ENCODE peak calls at places on chromosomes 13 and 19, in four cellular contexts. M, R, N and Q are unnamed samples. For H3K4me1, the result is how much of the 10 kb centered on the place peaks cover.

GRCh38 chr19:55986487-55986886 is at the start of gene NLRP5:
- DNase-seq in M (no peak), R (no peak), N (no peak), Q (no peak)

GRCh38 chr19:53422551-53422950 is 9.2 kb upstream of the ZNF761 start:
- DNase-seq in M (no peak), R (no peak), N (no peak), Q (no peak)

GRCh38 chr13:61592489-61592888 is 176.8 kb upstream of the PCDH20 start:
- DNase-seq in M (no peak), R (no peak), N (no peak), Q (no peak)

GRCh38 chr13:31790992-31791391 is 51.7 kb downstream of the RXFP2 start:
- DNase-seq in M (no peak), R (no peak), N (no peak), Q (no peak)

GRCh38 chr13:26050568-26051230 is 1.1 kb downstream of the SHISA2 start:
- DNase-seq in M (peak), R (peak), N (no peak), Q (peak)

GRCh38 chr19:4909172-4909896 is at the start of gene UHRF1:
- DNase-seq in M (no peak), R (no peak), N (no peak), Q (peak)

GRCh38 chr13:109156181-109156935 is 526.9 kb downstream of the MYO16 start:
- DNase-seq in M (peak), R (peak), N (no peak), Q (no peak)

GRCh38 chr19:30209617-30210600 is 162.3 kb upstream of the ZNF536 start:
- DNase-seq in M (no peak), R (no peak), N (no peak), Q (peak)

GRCh38 chr19:7636691-7637373 is at the start of gene STXBP2:
- DNase-seq in M (peak), R (peak), N (peak), Q (peak)

GRCh38 chr19:1862424-1863307 is 713 bp downstream of the KLF16 start:
- DNase-seq in M (no peak), R (no peak), N (peak), Q (no peak)

GRCh38 chr19:1944088-1944915 is 3.3 kb downstream of the CSNK1G2 start:
- DNase-seq in M (no peak), R (no peak), N (no peak), Q (no peak)

GRCh38 chr19:43638991-43639494 is 607 bp downstream of the CADM4 start:
- DNase-seq in M (no peak), R (no peak), N (no peak), Q (no peak)

GRCh38 chr13:76387561-76387960 is 498.6 kb downstream of the KCTD12 start:
- DNase-seq in M (no peak), R (no peak), N (no peak), Q (no peak)

GRCh38 chr19:41327499-41328156 is 17.7 kb downstream of the CCDC97 start:
- DNase-seq in M (peak), R (peak), N (peak), Q (peak)

GRCh38 chr13:113098163-113098732 is 7.3 kb upstream of the F7 start:
- DNase-seq in M (no peak), R (no peak), N (no peak), Q (no peak)

GRCh38 chr13:110509971-110510786 is 51.3 kb downstream of the RAB20 start:
- DNase-seq in M (no peak), R (no peak), N (no peak), Q (no peak)

GRCh38 chr19:55088543-55089265 is 13.0 kb downstream of the EPS8L1 start:
- DNase-seq in M (no peak), R (no peak), N (peak), Q (peak)

GRCh38 chr13:113078895-113079720 is 26.5 kb upstream of the F7 start:
- DNase-seq in M (no peak), R (no peak), N (no peak), Q (no peak)

GRCh38 chr13:28710161-28710560 is 8.6 kb downstream of the SLC46A3 start:
- DNase-seq in M (no peak), R (no peak), N (no peak), Q (no peak)

GRCh38 chr13:28499579-28499978 is 4.7 kb upstream of the FLT1 start:
- DNase-seq in M (no peak), R (peak), N (no peak), Q (no peak)

GRCh38 chr13:31807090-31807541 is 67.8 kb downstream of the RXFP2 start:
- DNase-seq in M (no peak), R (peak), N (peak), Q (no peak)

GRCh38 chr13:101875717-101876393 is 423.4 kb downstream of the ITGBL1 start:
- DNase-seq in M (no peak), R (peak), N (no peak), Q (no peak)

GRCh38 chr13:91813255-91813654 is 414.8 kb downstream of the GPC5 start:
- DNase-seq in M (no peak), R (no peak), N (no peak), Q (no peak)

GRCh38 chr13:66264976-66265375 is 965.2 kb downstream of the PCDH9 start:
- DNase-seq in M (no peak), R (peak), N (no peak), Q (no peak)

GRCh38 chr19:39917561-39918182 is 16.8 kb downstream of the FCGBP start:
- DNase-seq in M (no peak), R (no peak), N (no peak), Q (no peak)

GRCh38 chr13:50353651-50354415 is 338.6 kb downstream of the KCNRG start:
- DNase-seq in M (no peak), R (peak), N (no peak), Q (no peak)

GRCh38 chr13:78762825-78763224 is 103.9 kb upstream of the OBI1 start:
- DNase-seq in M (no peak), R (no peak), N (no peak), Q (no peak)

GRCh38 chr13:24267283-24267682 is 42.1 kb upstream of the C1QTNF9 start:
- DNase-seq in M (no peak), R (no peak), N (no peak), Q (no peak)

GRCh38 chr19:6424190-6424938 is at the start of gene KHSRP:
- DNase-seq in M (no peak), R (no peak), N (no peak), Q (no peak)

GRCh38 chr13:98504371-98504963 is 72.4 kb downstream of the STK24 start:
- DNase-seq in M (no peak), R (no peak), N (no peak), Q (no peak)

GRCh38 chr13:48595330-48596127 is 58.2 kb upstream of the CYSLTR2 start:
- DNase-seq in M (no peak), R (peak), N (peak), Q (peak)

GRCh38 chr19:5607318-5608270 is 15.0 kb downstream of the SAFB2 start:
- DNase-seq in M (no peak), R (no peak), N (no peak), Q (no peak)

GRCh38 chr19:16587031-16588023 is 15.1 kb upstream of the SLC35E1 start:
- DNase-seq in M (no peak), R (peak), N (peak), Q (no peak)

GRCh38 chr19:16590876-16591802 is 18.9 kb upstream of the SLC35E1 start:
- DNase-seq in M (no peak), R (no peak), N (no peak), Q (no peak)

GRCh38 chr19:16589917-16590316 is 17.7 kb upstream of the SLC35E1 start:
- DNase-seq in M (no peak), R (no peak), N (no peak), Q (no peak)

GRCh38 chr19:16588089-16588823 is 16.0 kb upstream of the SLC35E1 start:
- DNase-seq in M (peak), R (peak), N (peak), Q (peak)

GRCh38 chr19:16588824-16589577 is 16.8 kb upstream of the SLC35E1 start:
- DNase-seq in M (no peak), R (no peak), N (no peak), Q (no peak)
- H3K4me1 ChIP-seq in M (half or more), R (under half), N (half or more), Q (under half)

DNA sequence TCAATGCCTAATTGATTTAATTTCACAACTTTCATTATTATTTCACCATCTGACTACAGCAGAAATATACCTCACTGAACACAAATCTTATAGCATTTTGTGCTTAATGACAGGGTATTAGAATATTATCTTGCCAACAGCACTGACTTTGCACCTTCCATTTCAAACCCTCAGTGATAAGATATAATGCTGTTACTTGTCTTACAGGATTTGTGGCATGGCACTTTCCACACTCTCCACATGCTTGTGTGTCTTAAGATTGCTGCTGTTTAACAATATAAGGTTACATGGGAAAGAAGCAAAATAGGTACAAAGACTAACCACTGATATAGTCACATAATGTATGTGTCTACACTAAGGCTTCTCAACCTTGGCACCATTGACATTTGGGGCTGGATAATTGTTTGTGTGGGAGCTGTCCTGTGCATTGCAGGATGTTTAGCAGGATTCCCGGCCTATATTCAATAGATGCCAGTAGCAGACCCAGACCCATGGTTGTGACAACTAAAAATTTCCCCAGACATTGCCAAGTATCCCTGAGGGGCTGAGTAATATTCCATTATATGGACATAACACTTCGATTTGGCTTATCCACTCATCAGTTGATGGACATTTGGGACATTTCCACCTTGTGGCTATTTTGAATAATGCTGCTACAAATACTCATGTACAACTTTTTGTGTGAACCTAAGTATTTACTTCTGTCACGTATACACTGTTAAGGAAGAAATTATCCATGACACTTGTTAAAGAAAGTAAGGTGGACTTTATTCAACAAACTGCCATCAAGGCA is 5.7 kb upstream of the DIAPH3 start:
- DNase-seq in M (no peak), R (no peak), N (no peak), Q (no peak)
- TF ChIP-seq CTCF in M (no peak), R (peak), N (no peak), Q (peak)

GRCh38 chr19:3336680-3337523 is 29.5 kb upstream of the NFIC start:
- DNase-seq in M (peak), R (no peak), N (no peak), Q (no peak)

GRCh38 chr19:3333662-3334061 is 32.7 kb upstream of the NFIC start:
- DNase-seq in M (no peak), R (no peak), N (no peak), Q (no peak)

GRCh38 chr19:3338541-3339181 is 27.7 kb upstream of the NFIC start:
- DNase-seq in M (no peak), R (no peak), N (peak), Q (no peak)

GRCh38 chr19:3335431-3336350 is 30.7 kb upstream of the NFIC start:
- DNase-seq in M (peak), R (no peak), N (no peak), Q (no peak)

GRCh38 chr19:3336351-3336679 is 30.1 kb upstream of the NFIC start:
- DNase-seq in M (no peak), R (no peak), N (no peak), Q (no peak)
- H3K4me1 ChIP-seq in M (under half), R (under half), N (under half), Q (under half)

GRCh38 chr19:16677060-16677459 is 16.1 kb downstream of the TMEM38A start:
- DNase-seq in M (no peak), R (no peak), N (no peak), Q (no peak)
- TF ChIP-seq CTCF in M (no peak), R (no peak), N (no peak), Q (no peak)

GRCh38 chr19:48616491-48617056 is 1.7 kb upstream of the FAM83E start:
- DNase-seq in M (no peak), R (no peak), N (no peak), Q (peak)

GRCh38 chr19:48618278-48618915 is 581 bp downstream of the RPL18 start:
- DNase-seq in M (no peak), R (no peak), N (no peak), Q (no peak)

GRCh38 chr19:48618916-48619691 is at the start of the genes RPL18 and SPHK2:
- DNase-seq in M (peak), R (peak), N (peak), Q (peak)

GRCh38 chr19:48617146-48617937 is 1.6 kb downstream of the RPL18 start:
- DNase-seq in M (no peak), R (no peak), N (no peak), Q (peak)

DNA sequence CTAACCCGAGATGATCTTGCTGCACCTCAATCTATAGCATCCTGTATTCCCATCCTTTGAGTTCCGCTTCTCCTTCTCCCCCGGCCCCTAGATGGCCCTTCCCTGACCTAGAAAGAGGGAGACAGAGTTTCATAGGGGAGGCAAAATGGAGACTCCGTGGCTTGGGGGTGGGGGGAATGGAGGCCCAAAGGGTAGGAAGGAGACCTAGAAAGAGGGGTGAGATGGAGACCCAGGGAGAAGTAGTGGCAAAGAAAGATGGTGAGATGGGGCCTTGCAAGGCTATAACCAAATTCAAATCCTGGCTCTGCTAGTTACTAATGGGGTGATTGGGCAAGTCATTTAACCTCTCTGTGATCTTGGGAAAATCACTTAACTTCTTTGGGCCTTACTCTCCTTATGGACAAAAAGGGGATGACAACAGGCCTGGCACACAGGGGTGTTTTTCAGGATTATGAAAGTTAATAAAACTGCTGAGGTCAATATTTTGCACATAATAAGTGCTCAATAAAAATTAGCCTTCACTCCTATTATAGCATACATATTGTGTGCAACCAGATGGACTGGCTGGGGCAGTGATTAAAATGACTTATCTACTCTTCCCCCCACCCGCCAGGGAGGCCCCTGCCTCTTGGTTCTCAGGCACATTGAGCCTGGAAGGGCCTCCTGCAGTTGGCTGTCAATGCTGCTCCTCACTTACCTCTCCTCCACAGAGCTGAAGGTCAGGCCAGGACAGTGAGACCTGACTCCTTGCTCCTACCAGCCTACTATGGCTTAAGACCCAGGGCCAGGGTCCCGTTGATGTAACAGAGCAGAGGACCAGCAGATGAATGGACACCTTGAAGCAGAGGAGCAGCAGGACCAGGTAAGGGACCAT is 623 bp downstream of the SPHK2 start:
- DNase-seq in M (no peak), R (no peak), N (no peak), Q (peak)
- H3K4me1 ChIP-seq in M (under half), R (under half), N (under half), Q (under half)

GRCh38 chr13:70623260-70623659 is 515.0 kb upstream of the KLHL1 start:
- DNase-seq in M (no peak), R (no peak), N (no peak), Q (no peak)
- TF ChIP-seq CTCF in M (no peak), R (peak), N (peak), Q (peak)

GRCh38 chr19:15188851-15189250 is 11.9 kb downstream of the NOTCH3 start:
- DNase-seq in M (no peak), R (no peak), N (no peak), Q (no peak)
- H3K4me1 ChIP-seq in M (under half), R (under half), N (under half), Q (under half)

DNA sequence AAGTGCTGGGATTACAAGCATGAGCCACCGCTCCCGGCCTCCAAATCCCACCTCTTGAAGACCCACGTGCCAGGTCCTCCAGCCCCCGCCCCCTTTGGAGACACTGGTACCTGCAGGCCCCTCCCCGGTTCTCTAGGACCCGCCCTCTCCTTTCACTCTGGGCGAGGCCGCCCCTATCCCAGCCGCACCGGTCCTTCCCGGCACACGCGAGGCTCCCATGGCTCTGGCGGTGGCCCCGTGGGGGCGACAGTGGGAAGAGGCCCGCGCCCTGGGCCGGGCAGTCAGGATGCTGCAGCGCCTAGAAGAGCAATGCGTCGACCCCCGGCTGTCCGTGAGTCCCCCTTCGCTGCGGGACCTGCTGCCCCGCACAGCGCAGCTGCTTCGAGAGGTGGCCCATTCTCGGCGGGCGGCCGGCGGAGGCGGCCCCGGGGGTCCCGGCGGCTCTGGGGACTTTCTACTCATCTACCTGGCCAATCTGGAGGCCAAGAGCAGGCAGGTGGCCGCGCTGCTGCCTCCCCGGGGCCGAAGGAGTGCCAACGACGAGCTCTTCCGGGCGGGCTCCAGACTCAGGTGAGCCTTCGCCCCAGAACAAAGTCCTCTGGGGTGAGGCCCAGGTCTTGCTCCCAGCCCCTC is at the start of gene CBLC:
- DNase-seq in M (no peak), R (peak), N (no peak), Q (peak)
- TF ChIP-seq CTCF in M (no peak), R (peak), N (no peak), Q (peak)

GRCh38 chr19:48714759-48715261 is 4.7 kb downstream of the MAMSTR start:
- DNase-seq in M (no peak), R (no peak), N (no peak), Q (no peak)

GRCh38 chr19:48715276-48715675 is 4.2 kb downstream of the MAMSTR start:
- DNase-seq in M (no peak), R (no peak), N (no peak), Q (no peak)

GRCh38 chr19:48713864-48714755 is 5.4 kb downstream of the MAMSTR start:
- DNase-seq in M (peak), R (peak), N (peak), Q (peak)

GRCh38 chr19:48717059-48717395 is 2.5 kb downstream of the MAMSTR start:
- DNase-seq in M (no peak), R (no peak), N (no peak), Q (no peak)

GRCh38 chr19:48715681-48716171 is 3.8 kb downstream of the MAMSTR start:
- DNase-seq in M (no peak), R (peak), N (no peak), Q (peak)
- H3K4me1 ChIP-seq in M (half or more), R (under half), N (under half), Q (under half)